ENCODE peak calls at places on chromosomes 11 and 22, in ten cellular contexts. One of them, this sample, is unnamed.

GRCh38 chr11:77411238-77411637 is 62.7 kb downstream of the PAK1 start:
- DNase-seq in GM19239: no peak
- DNase-seq in T47D: peak; percentile 28
- DNase-seq in SHP77 treated with DMSO at 0.1 percent for 48 hours: no peak
- DNase-seq in left lung: peak; percentile 61
- DNase-seq in A172: peak; percentile 20
- DNase-seq in HEK293T: no peak
- DNase-seq in CD8-positive, alpha-beta T cell: peak; percentile 26
- DNase-seq in stimulated activated CD8-positive, alpha-beta memory T cell treated with anti-CD3 and anti-CD28 coated beads, Interleukin-4, amount 100 ng/mL, for 4 hours: no peak
- DNase-seq in Right ventricle myocardium superior: peak; percentile 52
- DNase-seq in this sample: peak; percentile 11

GRCh38 chr22:50314455-50315288 is 7.2 kb upstream of the PLXNB2 start:
- DNase-seq in GM19239: peak; percentile 96
- DNase-seq in T47D: no peak
- DNase-seq in SHP77 treated with DMSO at 0.1 percent for 48 hours: no peak
- DNase-seq in left lung: peak; percentile 84
- DNase-seq in A172: no peak
- DNase-seq in HEK293T: no peak
- DNase-seq in CD8-positive, alpha-beta T cell: peak; percentile 80
- DNase-seq in stimulated activated CD8-positive, alpha-beta memory T cell treated with anti-CD3 and anti-CD28 coated beads, Interleukin-4, amount 100 ng/mL, for 4 hours: peak; percentile 36
- DNase-seq in Right ventricle myocardium superior: peak; percentile 81
- DNase-seq in this sample: no peak

GRCh38 chr11:65116370-65117205 is 913 bp downstream of the ZNHIT2 start:
- DNase-seq in GM19239: no peak
- DNase-seq in T47D: peak; percentile 60
- DNase-seq in SHP77 treated with DMSO at 0.1 percent for 48 hours: no peak
- DNase-seq in left lung: no peak
- DNase-seq in A172: no peak
- DNase-seq in HEK293T: no peak
- DNase-seq in CD8-positive, alpha-beta T cell: peak; percentile 55
- DNase-seq in stimulated activated CD8-positive, alpha-beta memory T cell treated with anti-CD3 and anti-CD28 coated beads, Interleukin-4, amount 100 ng/mL, for 4 hours: no peak
- DNase-seq in Right ventricle myocardium superior: no peak
- DNase-seq in this sample: peak; percentile 34

GRCh38 chr11:82494988-82495432 is 238.7 kb downstream of the FAM181B start:
- DNase-seq in GM19239: no peak
- DNase-seq in T47D: peak; percentile 77
- DNase-seq in SHP77 treated with DMSO at 0.1 percent for 48 hours: no peak
- DNase-seq in left lung: no peak
- DNase-seq in A172: no peak
- DNase-seq in HEK293T: peak; percentile 12
- DNase-seq in CD8-positive, alpha-beta T cell: no peak
- DNase-seq in stimulated activated CD8-positive, alpha-beta memory T cell treated with anti-CD3 and anti-CD28 coated beads, Interleukin-4, amount 100 ng/mL, for 4 hours: no peak
- DNase-seq in Right ventricle myocardium superior: no peak
- DNase-seq in this sample: no peak

GRCh38 chr11:47248664-47249377 is at the start of gene ACP2:
- DNase-seq in GM19239: peak; percentile 80
- DNase-seq in T47D: peak; percentile 94
- DNase-seq in SHP77 treated with DMSO at 0.1 percent for 48 hours: peak; percentile 67
- DNase-seq in left lung: peak; percentile 92
- DNase-seq in A172: peak; percentile 84
- DNase-seq in HEK293T: peak; percentile 89
- DNase-seq in CD8-positive, alpha-beta T cell: peak; percentile 85
- DNase-seq in stimulated activated CD8-positive, alpha-beta memory T cell treated with anti-CD3 and anti-CD28 coated beads, Interleukin-4, amount 100 ng/mL, for 4 hours: peak; percentile 70
- DNase-seq in Right ventricle myocardium superior: peak; percentile 94
- DNase-seq in this sample: peak; percentile 75

GRCh38 chr11:2265854-2266585 is 4.4 kb downstream of the ASCL2 start:
- DNase-seq in GM19239: no peak
- DNase-seq in T47D: no peak
- DNase-seq in SHP77 treated with DMSO at 0.1 percent for 48 hours: no peak
- DNase-seq in left lung: no peak
- DNase-seq in A172: no peak
- DNase-seq in HEK293T: peak; percentile 3
- DNase-seq in CD8-positive, alpha-beta T cell: peak; percentile 13
- DNase-seq in stimulated activated CD8-positive, alpha-beta memory T cell treated with anti-CD3 and anti-CD28 coated beads, Interleukin-4, amount 100 ng/mL, for 4 hours: no peak
- DNase-seq in Right ventricle myocardium superior: no peak
- DNase-seq in this sample: no peak

GRCh38 chr11:116580828-116581227 is 192.0 kb downstream of the BUD13 start:
- DNase-seq in GM19239: no peak
- DNase-seq in T47D: no peak
- DNase-seq in SHP77 treated with DMSO at 0.1 percent for 48 hours: no peak
- DNase-seq in left lung: no peak
- DNase-seq in A172: no peak
- DNase-seq in HEK293T: no peak
- DNase-seq in CD8-positive, alpha-beta T cell: no peak
- DNase-seq in stimulated activated CD8-positive, alpha-beta memory T cell treated with anti-CD3 and anti-CD28 coated beads, Interleukin-4, amount 100 ng/mL, for 4 hours: no peak
- DNase-seq in Right ventricle myocardium superior: no peak
- DNase-seq in this sample: peak; percentile 15

GRCh38 chr11:7677071-7677470 is 3.8 kb upstream of the CYB5R2 start:
- DNase-seq in GM19239: no peak
- DNase-seq in T47D: no peak
- DNase-seq in SHP77 treated with DMSO at 0.1 percent for 48 hours: no peak
- DNase-seq in left lung: no peak
- DNase-seq in A172: peak; percentile 76
- DNase-seq in HEK293T: no peak
- DNase-seq in CD8-positive, alpha-beta T cell: no peak
- DNase-seq in stimulated activated CD8-positive, alpha-beta memory T cell treated with anti-CD3 and anti-CD28 coated beads, Interleukin-4, amount 100 ng/mL, for 4 hours: no peak
- DNase-seq in Right ventricle myocardium superior: no peak
- DNase-seq in this sample: no peak

GRCh38 chr11:71501071-71501985 is 25.7 kb upstream of the KRTAP5-7 start:
- DNase-seq in GM19239: no peak
- DNase-seq in T47D: no peak
- DNase-seq in SHP77 treated with DMSO at 0.1 percent for 48 hours: no peak
- DNase-seq in left lung: no peak
- DNase-seq in A172: no peak
- DNase-seq in HEK293T: no peak
- DNase-seq in CD8-positive, alpha-beta T cell: no peak
- DNase-seq in stimulated activated CD8-positive, alpha-beta memory T cell treated with anti-CD3 and anti-CD28 coated beads, Interleukin-4, amount 100 ng/mL, for 4 hours: no peak
- DNase-seq in Right ventricle myocardium superior: no peak
- DNase-seq in this sample: no peak

This sample was measured in endothelial cell.